ENCODE peak calls at places on chromosomes 5 and 9, in ten cellular contexts. One of them, this sample, is unnamed.

GRCh38 chr9:122119721-122120120 is 26.6 kb upstream of the TTLL11 start:
- DNase-seq in astrocyte of the spinal cord: no peak
- DNase-seq in hepatocyte: no peak
- DNase-seq in A673: no peak
- DNase-seq in kidney: no peak
- DNase-seq in HCT116: no peak
- DNase-seq in mesenchymal stem cell: no peak
- DNase-seq in right cardiac atrium: no peak
- DNase-seq in transverse colon: no peak
- DNase-seq in GM06990: no peak
- DNase-seq in this sample: no peak

GRCh38 chr9:85995097-85995496 is 54.2 kb downstream of the NAA35 start:
- DNase-seq in astrocyte of the spinal cord: no peak
- DNase-seq in hepatocyte: no peak
- DNase-seq in A673: no peak
- DNase-seq in kidney: no peak
- DNase-seq in HCT116: no peak
- DNase-seq in mesenchymal stem cell: no peak
- DNase-seq in right cardiac atrium: no peak
- DNase-seq in transverse colon: no peak
- DNase-seq in GM06990: no peak
- DNase-seq in this sample: no peak

GRCh38 chr9:130949188-130950038 is 10.4 kb upstream of the FIBCD1 start:
- DNase-seq in astrocyte of the spinal cord: no peak
- DNase-seq in hepatocyte: peak; percentile 54
- DNase-seq in A673: no peak
- DNase-seq in kidney: no peak
- DNase-seq in HCT116: no peak
- DNase-seq in mesenchymal stem cell: no peak
- DNase-seq in right cardiac atrium: no peak
- DNase-seq in transverse colon: no peak
- DNase-seq in GM06990: no peak
- DNase-seq in this sample: no peak

GRCh38 chr9:125679597-125680189 is 27.3 kb downstream of the MAPKAP1 start:
- DNase-seq in astrocyte of the spinal cord: no peak
- DNase-seq in hepatocyte: no peak
- DNase-seq in A673: no peak
- DNase-seq in kidney: no peak
- DNase-seq in HCT116: no peak
- DNase-seq in mesenchymal stem cell: no peak
- DNase-seq in right cardiac atrium: no peak
- DNase-seq in transverse colon: no peak
- DNase-seq in GM06990: no peak
- DNase-seq in this sample: no peak

GRCh38 chr5:102886586-102886985 is 131.5 kb downstream of the PAM start:
- DNase-seq in astrocyte of the spinal cord: no peak
- DNase-seq in hepatocyte: no peak
- DNase-seq in A673: no peak
- DNase-seq in kidney: no peak
- DNase-seq in HCT116: no peak
- DNase-seq in mesenchymal stem cell: no peak
- DNase-seq in right cardiac atrium: no peak
- DNase-seq in transverse colon: no peak
- DNase-seq in GM06990: no peak
- DNase-seq in this sample: no peak

GRCh38 chr9:130433168-130433946 is 11.4 kb upstream of the ASS1 start:
- DNase-seq in astrocyte of the spinal cord: peak; percentile 46
- DNase-seq in hepatocyte: peak; percentile 79
- DNase-seq in A673: peak; percentile 70
- DNase-seq in kidney: no peak
- DNase-seq in HCT116: no peak
- DNase-seq in mesenchymal stem cell: peak; percentile 67
- DNase-seq in right cardiac atrium: peak; percentile 81
- DNase-seq in transverse colon: no peak
- DNase-seq in GM06990: peak; percentile 43
- DNase-seq in this sample: no peak

GRCh38 chr9:111298831-111299603 is 31.0 kb downstream of the OR2K2 start:
- DNase-seq in astrocyte of the spinal cord: peak; percentile 87
- DNase-seq in hepatocyte: peak; percentile 55
- DNase-seq in A673: peak; percentile 76
- DNase-seq in kidney: peak; percentile 89
- DNase-seq in HCT116: peak; percentile 46
- DNase-seq in mesenchymal stem cell: peak; percentile 78
- DNase-seq in right cardiac atrium: peak; percentile 87
- DNase-seq in transverse colon: peak; percentile 11
- DNase-seq in GM06990: peak; percentile 36
- DNase-seq in this sample: peak; percentile 36

GRCh38 chr5:16992444-16992843 is 56.4 kb upstream of the MYO10 start:
- DNase-seq in astrocyte of the spinal cord: peak; percentile 59
- DNase-seq in hepatocyte: no peak
- DNase-seq in A673: no peak
- DNase-seq in kidney: no peak
- DNase-seq in HCT116: no peak
- DNase-seq in mesenchymal stem cell: no peak
- DNase-seq in right cardiac atrium: no peak
- DNase-seq in transverse colon: no peak
- DNase-seq in GM06990: no peak
- DNase-seq in this sample: no peak

GRCh38 chr5:39423331-39423751 is 1.4 kb downstream of the DAB2 start:
- DNase-seq in astrocyte of the spinal cord: no peak
- DNase-seq in hepatocyte: no peak
- DNase-seq in A673: no peak
- DNase-seq in kidney: no peak
- DNase-seq in HCT116: no peak
- DNase-seq in mesenchymal stem cell: no peak
- DNase-seq in right cardiac atrium: no peak
- DNase-seq in transverse colon: peak; percentile 31
- DNase-seq in GM06990: no peak
- DNase-seq in this sample: no peak

GRCh38 chr5:39424751-39425524 is at the start of gene DAB2:
- DNase-seq in astrocyte of the spinal cord: peak; percentile 97
- DNase-seq in hepatocyte: peak; percentile 90
- DNase-seq in A673: peak; percentile 95
- DNase-seq in kidney: peak; percentile 95
- DNase-seq in HCT116: peak; percentile 69
- DNase-seq in mesenchymal stem cell: peak; percentile 98
- DNase-seq in right cardiac atrium: peak; percentile 94
- DNase-seq in transverse colon: peak; percentile 78
- DNase-seq in GM06990: peak; percentile 10
- DNase-seq in this sample: peak; percentile 68

GRCh38 chr5:39422036-39422606 is 2.7 kb downstream of the DAB2 start:
- DNase-seq in astrocyte of the spinal cord: no peak
- DNase-seq in hepatocyte: no peak
- DNase-seq in A673: no peak
- DNase-seq in kidney: no peak
- DNase-seq in HCT116: no peak
- DNase-seq in mesenchymal stem cell: no peak
- DNase-seq in right cardiac atrium: no peak
- DNase-seq in transverse colon: no peak
- DNase-seq in GM06990: no peak
- DNase-seq in this sample: no peak

GRCh38 chr5:39420482-39421145 is 4.2 kb downstream of the DAB2 start:
- DNase-seq in astrocyte of the spinal cord: peak; percentile 78
- DNase-seq in hepatocyte: peak; percentile 30
- DNase-seq in A673: peak; percentile 72
- DNase-seq in kidney: peak; percentile 87
- DNase-seq in HCT116: no peak
- DNase-seq in mesenchymal stem cell: peak; percentile 52
- DNase-seq in right cardiac atrium: peak; percentile 89
- DNase-seq in transverse colon: peak; percentile 41
- DNase-seq in GM06990: no peak
- DNase-seq in this sample: no peak

GRCh38 chr5:39422886-39423285 is 1.9 kb downstream of the DAB2 start:
- DNase-seq in astrocyte of the spinal cord: no peak
- DNase-seq in hepatocyte: no peak
- DNase-seq in A673: no peak
- DNase-seq in kidney: no peak
- DNase-seq in HCT116: no peak
- DNase-seq in mesenchymal stem cell: no peak
- DNase-seq in right cardiac atrium: no peak
- DNase-seq in transverse colon: no peak
- DNase-seq in GM06990: no peak
- DNase-seq in this sample: no peak
- H3K4me3 ChIP-seq in astrocyte of the spinal cord: peak overlapping the region; percentile 84
- H3K4me3 ChIP-seq in hepatocyte: no peak overlapping the region
- H3K4me3 ChIP-seq in A673: no peak overlapping the region
- H3K4me3 ChIP-seq in kidney: peak overlapping the region; percentile 76
- H3K4me3 ChIP-seq in HCT116: no peak overlapping the region
- H3K4me3 ChIP-seq in mesenchymal stem cell: no peak overlapping the region
- H3K4me3 ChIP-seq in right cardiac atrium: peak overlapping the region; percentile 76
- H3K4me3 ChIP-seq in transverse colon: peak overlapping the region; percentile 62
- H3K4me3 ChIP-seq in GM06990: no peak overlapping the region
- H3K4me3 ChIP-seq in this sample: no peak overlapping the region

GRCh38 chr9:114616684-114617520 is 5.8 kb downstream of the TMEM268 start:
- DNase-seq in astrocyte of the spinal cord: no peak
- DNase-seq in hepatocyte: no peak
- DNase-seq in A673: no peak
- DNase-seq in kidney: peak; percentile 86
- DNase-seq in HCT116: no peak
- DNase-seq in mesenchymal stem cell: no peak
- DNase-seq in right cardiac atrium: peak; percentile 81
- DNase-seq in transverse colon: peak; percentile 83
- DNase-seq in GM06990: peak; percentile 82
- DNase-seq in this sample: no peak

GRCh38 chr9:114621561-114621960 is 10.5 kb downstream of the TMEM268 start:
- DNase-seq in astrocyte of the spinal cord: no peak
- DNase-seq in hepatocyte: no peak
- DNase-seq in A673: no peak
- DNase-seq in kidney: no peak
- DNase-seq in HCT116: no peak
- DNase-seq in mesenchymal stem cell: no peak
- DNase-seq in right cardiac atrium: no peak
- DNase-seq in transverse colon: no peak
- DNase-seq in GM06990: no peak
- DNase-seq in this sample: no peak

GRCh38 chr9:114621975-114622609 is 11.0 kb downstream of the TMEM268 start:
- DNase-seq in astrocyte of the spinal cord: peak; percentile 62
- DNase-seq in hepatocyte: no peak
- DNase-seq in A673: no peak
- DNase-seq in kidney: no peak
- DNase-seq in HCT116: no peak
- DNase-seq in mesenchymal stem cell: peak; percentile 87
- DNase-seq in right cardiac atrium: no peak
- DNase-seq in transverse colon: no peak
- DNase-seq in GM06990: no peak
- DNase-seq in this sample: no peak

GRCh38 chr9:114614373-114614772 is 3.3 kb downstream of the TMEM268 start:
- DNase-seq in astrocyte of the spinal cord: no peak
- DNase-seq in hepatocyte: no peak
- DNase-seq in A673: no peak
- DNase-seq in kidney: no peak
- DNase-seq in HCT116: no peak
- DNase-seq in mesenchymal stem cell: no peak
- DNase-seq in right cardiac atrium: no peak
- DNase-seq in transverse colon: no peak
- DNase-seq in GM06990: no peak
- DNase-seq in this sample: no peak

DNA sequence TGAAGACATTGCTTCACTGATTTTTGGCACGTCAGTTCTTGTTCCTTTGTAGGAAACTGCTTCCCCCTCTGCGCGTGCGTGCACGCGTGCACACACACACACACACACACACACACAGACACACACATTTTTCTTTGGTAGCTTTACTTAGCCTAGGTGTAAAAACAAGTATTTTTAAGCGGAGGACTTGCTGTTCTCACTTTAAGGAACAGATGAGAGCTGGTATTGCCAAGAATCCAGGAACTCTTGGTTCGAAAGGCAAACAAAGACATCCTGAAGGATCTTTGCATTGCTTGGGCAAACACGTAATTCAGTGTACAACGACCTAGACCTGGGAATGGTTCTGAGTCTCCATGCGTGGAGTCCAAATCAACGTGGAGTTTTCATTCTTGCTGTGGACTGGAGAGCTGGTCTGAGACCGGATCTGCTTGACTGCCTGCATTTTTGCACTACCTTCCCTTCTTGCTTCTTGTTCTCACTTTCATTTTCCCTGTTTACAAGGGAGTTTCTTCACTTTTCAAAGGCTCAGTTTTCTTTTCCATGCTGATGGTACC is 8.2 kb downstream of the TMEM268 start:
- DNase-seq in astrocyte of the spinal cord: no peak
- DNase-seq in hepatocyte: no peak
- DNase-seq in A673: no peak
- DNase-seq in kidney: no peak
- DNase-seq in HCT116: no peak
- DNase-seq in mesenchymal stem cell: no peak
- DNase-seq in right cardiac atrium: peak; percentile 66
- DNase-seq in transverse colon: no peak
- DNase-seq in GM06990: peak; percentile 34
- DNase-seq in this sample: no peak
- H3K4me3 ChIP-seq in astrocyte of the spinal cord: no peak overlapping the region
- H3K4me3 ChIP-seq in hepatocyte: no peak overlapping the region
- H3K4me3 ChIP-seq in A673: no peak overlapping the region
- H3K4me3 ChIP-seq in kidney: peak overlapping the region; percentile 36
- H3K4me3 ChIP-seq in HCT116: no peak overlapping the region
- H3K4me3 ChIP-seq in mesenchymal stem cell: no peak overlapping the region
- H3K4me3 ChIP-seq in right cardiac atrium: no peak overlapping the region
- H3K4me3 ChIP-seq in transverse colon: peak overlapping the region; percentile 16
- H3K4me3 ChIP-seq in GM06990: peak overlapping the region; percentile 49
- H3K4me3 ChIP-seq in this sample: no peak overlapping the region

DNA sequence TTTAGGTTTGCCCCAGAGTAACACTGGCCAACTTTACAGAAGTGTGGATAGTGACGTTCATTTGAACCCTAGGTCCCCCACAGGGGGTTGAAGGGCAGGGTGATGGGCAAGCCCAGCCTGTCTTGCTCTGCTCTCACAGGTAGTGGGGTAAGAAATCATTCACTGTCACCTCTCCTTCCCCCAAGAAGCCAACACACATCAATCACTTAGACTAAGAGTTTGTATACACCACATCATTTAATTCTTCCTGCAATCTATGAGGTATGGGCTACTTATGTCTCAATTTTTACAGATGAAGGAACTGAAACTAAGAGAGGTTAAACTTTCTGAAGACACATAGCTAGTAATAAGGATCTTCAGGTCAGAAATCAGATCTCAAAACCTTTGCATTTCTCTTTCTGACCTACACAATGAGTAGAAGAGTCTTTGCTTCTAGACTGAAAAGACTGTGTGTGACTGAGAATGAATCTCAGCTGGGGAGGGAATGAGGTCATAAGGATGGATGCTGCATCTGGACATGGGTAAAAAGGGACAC is 80.9 kb upstream of the EQTN start:
- DNase-seq in astrocyte of the spinal cord: no peak
- DNase-seq in hepatocyte: no peak
- DNase-seq in A673: no peak
- DNase-seq in kidney: no peak
- DNase-seq in HCT116: no peak
- DNase-seq in mesenchymal stem cell: no peak
- DNase-seq in right cardiac atrium: no peak
- DNase-seq in transverse colon: no peak
- DNase-seq in GM06990: peak; percentile 57
- DNase-seq in this sample: no peak
- H3K4me3 ChIP-seq in astrocyte of the spinal cord: no peak overlapping the region
- H3K4me3 ChIP-seq in hepatocyte: no peak overlapping the region
- H3K4me3 ChIP-seq in A673: no peak overlapping the region
- H3K4me3 ChIP-seq in kidney: no peak overlapping the region
- H3K4me3 ChIP-seq in HCT116: no peak overlapping the region
- H3K4me3 ChIP-seq in mesenchymal stem cell: no peak overlapping the region
- H3K4me3 ChIP-seq in right cardiac atrium: no peak overlapping the region
- H3K4me3 ChIP-seq in transverse colon: no peak overlapping the region
- H3K4me3 ChIP-seq in GM06990: no peak overlapping the region
- H3K4me3 ChIP-seq in this sample: no peak overlapping the region

DNA sequence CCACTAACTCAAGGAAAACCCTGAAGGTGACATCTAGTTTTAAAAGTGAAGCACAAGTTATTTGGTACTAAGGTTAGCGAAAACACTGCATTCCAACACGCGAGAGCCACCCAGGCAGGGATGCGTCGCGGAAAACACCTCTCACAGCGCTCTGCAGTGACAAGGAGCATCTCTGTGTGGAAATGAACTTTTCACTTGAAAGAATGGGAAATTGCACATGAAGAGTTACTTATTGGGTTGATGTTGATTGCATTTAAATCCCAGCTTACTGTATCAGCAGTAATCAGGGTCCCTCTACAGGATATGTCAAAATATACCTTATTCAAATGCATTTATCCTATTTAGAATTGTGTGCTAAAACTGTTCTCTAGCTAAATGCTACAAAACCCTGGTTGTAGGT is 144.4 kb downstream of the BNC2 start:
- DNase-seq in astrocyte of the spinal cord: peak; percentile 75
- DNase-seq in hepatocyte: peak; percentile 10
- DNase-seq in A673: peak; percentile 4
- DNase-seq in kidney: no peak
- DNase-seq in HCT116: no peak
- DNase-seq in mesenchymal stem cell: peak; percentile 64
- DNase-seq in right cardiac atrium: peak; percentile 28
- DNase-seq in transverse colon: no peak
- DNase-seq in GM06990: no peak
- DNase-seq in this sample: no peak
- H3K4me3 ChIP-seq in astrocyte of the spinal cord: peak overlapping the region; percentile 59
- H3K4me3 ChIP-seq in hepatocyte: peak overlapping the region; percentile 25
- H3K4me3 ChIP-seq in A673: peak overlapping the region; percentile 48
- H3K4me3 ChIP-seq in kidney: peak overlapping the region; percentile 68
- H3K4me3 ChIP-seq in HCT116: no peak overlapping the region
- H3K4me3 ChIP-seq in mesenchymal stem cell: peak overlapping the region; percentile 46
- H3K4me3 ChIP-seq in right cardiac atrium: no peak overlapping the region
- H3K4me3 ChIP-seq in transverse colon: no peak overlapping the region
- H3K4me3 ChIP-seq in GM06990: no peak overlapping the region
- H3K4me3 ChIP-seq in this sample: no peak overlapping the region